ENCODE peak calls at places on chromosomes 6 and 20, in six cellular contexts. O, V, I, H, C and T are unnamed samples.
A peak's percentile ranks its signal among the peaks of the same experiment; 100 is the strongest.

GRCh38 chr6:27281105-27281539 is 31.0 kb downstream of the POM121L2 start:
- DNase-seq in O (no peak), V (no peak), I (no peak), H (no peak), C (no peak), T (no peak)

GRCh38 chr6:142300758-142301251 is 1.0 kb upstream of the ADGRG6 start:
- DNase-seq in O (no peak), V (no peak), I (peak; percentile 42), H (no peak), C (no peak), T (peak; percentile 96)

GRCh38 chr20:44706371-44707258 is 8.6 kb upstream of the CCN5 start:
- DNase-seq in O (no peak), V (no peak), I (peak; percentile 89), H (no peak), C (no peak), T (no peak)

GRCh38 chr6:158654960-158655485 is 5.2 kb downstream of the SYTL3 start:
- DNase-seq in O (peak; percentile 29), V (no peak), I (no peak), H (no peak), C (no peak), T (no peak)

GRCh38 chr6:31560697-31561058 is 11.4 kb upstream of the LTA start:
- DNase-seq in O (no peak), V (no peak), I (no peak), H (no peak), C (no peak), T (no peak)

GRCh38 chr6:160088069-160088773 is 33.4 kb upstream of the SLC22A1 start:
- DNase-seq in O (no peak), V (no peak), I (peak; percentile 79), H (no peak), C (peak; percentile 69), T (peak; percentile 66)

GRCh38 chr20:45343867-45344721 is 4.1 kb downstream of the SDC4 start:
- DNase-seq in O (no peak), V (peak; percentile 90), I (peak; percentile 78), H (no peak), C (no peak), T (peak; percentile 96)

GRCh38 chr6:108673602-108674001 is 112.9 kb downstream of the FOXO3 start:
- DNase-seq in O (no peak), V (no peak), I (no peak), H (no peak), C (no peak), T (peak; percentile 44)

DNA sequence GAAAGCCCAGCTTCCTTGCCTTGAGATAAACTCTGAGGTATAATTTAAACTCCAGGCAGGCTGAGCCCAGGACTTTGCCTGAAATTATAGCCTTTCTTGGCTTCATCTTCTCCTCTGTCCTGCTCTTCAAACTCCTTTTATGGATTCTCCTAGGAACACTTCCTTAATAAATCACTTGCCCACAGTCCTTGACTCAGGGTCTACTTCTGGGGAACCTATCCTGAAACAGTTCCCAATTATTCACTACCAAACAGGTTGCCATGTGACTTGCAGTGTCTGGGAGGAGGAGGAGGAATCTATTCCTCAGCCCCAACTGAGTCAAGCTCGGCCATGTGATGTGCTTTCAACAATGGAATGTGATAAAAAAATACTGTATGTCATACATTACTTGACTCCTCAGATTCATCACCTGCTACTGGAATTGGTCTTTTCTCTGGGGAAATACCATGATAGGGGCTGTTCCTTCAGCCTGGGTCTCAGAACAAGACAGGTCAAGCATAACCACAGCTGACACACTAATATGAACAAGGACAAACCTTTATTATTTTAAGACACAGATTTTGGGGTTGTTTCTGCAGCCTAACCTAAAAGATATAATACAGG is 20.5 kb upstream of the CDKN1A start:
- DNase-seq in O (no peak), V (no peak), I (no peak), H (no peak), C (no peak), T (no peak)
- H3K4me1 ChIP-seq in O (peaks cover 6% of the 10 kb centered on the region), V (no peaks in the 10 kb centered on the region), I (no peaks in the 10 kb centered on the region), H (peaks cover 27% of the 10 kb centered on the region), C (peaks cover 5% of the 10 kb centered on the region), T (no peaks in the 10 kb centered on the region)

GRCh38 chr20:50654899-50655298 is 36.4 kb downstream of the RIPOR3 start:
- DNase-seq in O (no peak), V (no peak), I (no peak), H (no peak), C (no peak), T (no peak)
- H3K4me1 ChIP-seq in O (peaks cover 6% of the 10 kb centered on the region), V (peaks cover 25% of the 10 kb centered on the region), I (no peaks in the 10 kb centered on the region), H (peaks cover 60% of the 10 kb centered on the region), C (no peaks in the 10 kb centered on the region), T (no peaks in the 10 kb centered on the region)

DNA sequence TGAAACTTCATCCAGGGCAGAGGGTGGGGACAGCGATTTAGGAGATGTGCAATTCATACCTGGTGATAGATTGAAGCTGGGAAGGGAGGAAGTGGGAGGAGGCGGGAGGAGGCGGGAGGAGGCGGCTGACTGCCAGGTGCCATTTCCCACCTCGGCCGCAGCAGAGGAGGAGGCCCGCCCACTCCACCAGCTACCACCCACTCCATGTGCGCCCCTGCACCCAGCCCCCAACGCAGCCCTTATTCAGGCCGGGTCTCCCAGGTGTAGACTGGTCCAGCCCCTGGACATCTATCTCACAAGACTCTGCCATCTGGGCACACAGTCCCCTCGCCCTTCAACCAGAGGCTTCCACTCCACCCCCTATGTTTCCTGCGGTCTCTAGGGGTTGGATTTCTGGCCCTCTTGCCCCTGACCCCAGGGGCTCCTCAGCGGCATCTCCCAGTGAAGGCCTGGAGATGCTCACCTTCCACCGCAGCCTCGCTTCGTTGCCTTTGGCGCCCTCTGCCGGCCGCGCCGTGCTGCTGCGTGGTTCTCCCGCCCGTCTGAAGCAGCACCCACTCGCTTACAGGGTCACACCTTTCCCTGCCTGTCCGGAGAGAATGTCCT is 32.6 kb upstream of the FAM83D start:
- DNase-seq in O (peak; percentile 83), V (peak; percentile 84), I (peak; percentile 69), H (no peak), C (peak; percentile 89), T (peak; percentile 44)
- H3K4me1 ChIP-seq in O (no peaks in the 10 kb centered on the region), V (peaks cover 3% of the 10 kb centered on the region), I (no peaks in the 10 kb centered on the region), H (peaks cover 14% of the 10 kb centered on the region), C (peaks cover 3% of the 10 kb centered on the region), T (no peaks in the 10 kb centered on the region)

GRCh38 chr6:51016489-51016888 is 197.8 kb downstream of the TFAP2B start:
- DNase-seq in O (no peak), V (no peak), I (no peak), H (no peak), C (no peak), T (no peak)

GRCh38 chr6:51013376-51013775 is 194.7 kb downstream of the TFAP2B start:
- DNase-seq in O (no peak), V (no peak), I (no peak), H (no peak), C (no peak), T (no peak)

GRCh38 chr6:51021171-51021570 is 202.5 kb downstream of the TFAP2B start:
- DNase-seq in O (no peak), V (no peak), I (no peak), H (no peak), C (no peak), T (no peak)

GRCh38 chr6:51019785-51020184 is 201.1 kb downstream of the TFAP2B start:
- DNase-seq in O (no peak), V (no peak), I (no peak), H (no peak), C (no peak), T (no peak)

GRCh38 chr6:51015394-51015793 is 196.7 kb downstream of the TFAP2B start:
- DNase-seq in O (no peak), V (no peak), I (no peak), H (no peak), C (no peak), T (no peak)
- H3K4me1 ChIP-seq in O (no peaks in the 10 kb centered on the region), V (no peaks in the 10 kb centered on the region), I (no peaks in the 10 kb centered on the region), H (no peaks in the 10 kb centered on the region), C (no peaks in the 10 kb centered on the region), T (no peaks in the 10 kb centered on the region)